ENCODE peak calls at places on chromosomes 1 and 21, in five cellular contexts. One of them, this sample, is unnamed.

GRCh38 chr1:215267495-215267894 is 185.0 kb downstream of the KCNK2 start:
- DNase-seq in immature natural killer cell: no peak
- DNase-seq in HS-27A: no peak
- DNase-seq in GM23248: no peak
- DNase-seq in A549: no peak
- DNase-seq in this sample: no peak

GRCh38 chr21:38325761-38326420 is 69.1 kb downstream of the KCNJ15 start:
- DNase-seq in HS-27A: no peak
- DNase-seq in immature natural killer cell: no peak
- DNase-seq in GM23248: no peak
- DNase-seq in A549: no peak
- DNase-seq in this sample: peak

GRCh38 chr1:206141996-206142395 is 24.8 kb upstream of the AVPR1B start:
- DNase-seq in GM23248: no peak
- DNase-seq in A549: no peak
- DNase-seq in immature natural killer cell: no peak
- DNase-seq in HS-27A: no peak
- DNase-seq in this sample: no peak

GRCh38 chr1:183461350-183461749 is 10.9 kb upstream of the SMG7 start:
- DNase-seq in HS-27A: no peak
- DNase-seq in A549: no peak
- DNase-seq in GM23248: peak
- DNase-seq in immature natural killer cell: no peak
- DNase-seq in this sample: no peak

GRCh38 chr1:48677306-48678287 is 99.1 kb downstream of the BEND5 start:
- DNase-seq in GM23248: peak
- DNase-seq in immature natural killer cell: no peak
- DNase-seq in HS-27A: no peak
- DNase-seq in A549: peak
- DNase-seq in this sample: peak

GRCh38 chr1:185213086-185213485 is 56.1 kb downstream of the SWT1 start:
- DNase-seq in immature natural killer cell: no peak
- DNase-seq in GM23248: peak
- DNase-seq in HS-27A: no peak
- DNase-seq in A549: no peak
- DNase-seq in this sample: no peak

GRCh38 chr1:221801773-221802516 is 60.1 kb upstream of the DUSP10 start:
- DNase-seq in GM23248: peak
- DNase-seq in HS-27A: no peak
- DNase-seq in A549: peak
- DNase-seq in immature natural killer cell: no peak
- DNase-seq in this sample: no peak

GRCh38 chr1:187261637-187262036 is 432.9 kb downstream of the PLA2G4A start:
- DNase-seq in A549: no peak
- DNase-seq in GM23248: no peak
- DNase-seq in HS-27A: no peak
- DNase-seq in immature natural killer cell: no peak
- DNase-seq in this sample: no peak

GRCh38 chr1:247173431-247173830 is 1.6 kb upstream of the ZNF124 start:
- DNase-seq in A549: no peak
- DNase-seq in GM23248: no peak
- DNase-seq in HS-27A: no peak
- DNase-seq in immature natural killer cell: no peak
- DNase-seq in this sample: no peak

GRCh38 chr1:160256396-160257046 is 5.8 kb downstream of the DCAF8 start:
- DNase-seq in A549: no peak
- DNase-seq in GM23248: peak
- DNase-seq in HS-27A: peak
- DNase-seq in immature natural killer cell: no peak
- DNase-seq in this sample: no peak

GRCh38 chr1:13801232-13801631 is 101.2 kb downstream of the PRDM2 start:
- DNase-seq in GM23248: no peak
- DNase-seq in immature natural killer cell: no peak
- DNase-seq in HS-27A: no peak
- DNase-seq in A549: no peak
- DNase-seq in this sample: peak

GRCh38 chr21:39712976-39713375 is 32.0 kb upstream of the IGSF5 start:
- DNase-seq in immature natural killer cell: no peak
- DNase-seq in A549: no peak
- DNase-seq in GM23248: no peak
- DNase-seq in HS-27A: no peak
- DNase-seq in this sample: no peak

GRCh38 chr1:18299441-18300338 is 181.0 kb upstream of the KLHDC7A start:
- DNase-seq in A549: peak
- DNase-seq in immature natural killer cell: no peak
- DNase-seq in GM23248: peak
- DNase-seq in HS-27A: no peak
- DNase-seq in this sample: no peak

GRCh38 chr1:155069551-155070391 is 6.2 kb downstream of the EFNA4 start:
- DNase-seq in immature natural killer cell: no peak
- DNase-seq in A549: no peak
- DNase-seq in HS-27A: no peak
- DNase-seq in GM23248: no peak
- DNase-seq in this sample: no peak

This sample was measured in lower leg skin.